ENCODE peak calls at places on chromosomes 12 and 14, in four cellular contexts. One of them, this sample, is unnamed.

GRCh38 chr12:101594700-101595099 is at the start of gene MYBPC1:
- DNase-seq in K562: peak
- DNase-seq in IMR-90: no peak
- DNase-seq in A549: peak
- DNase-seq in this sample: no peak

GRCh38 chr12:13383379-13383778 is 186.9 kb downstream of the EMP1 start:
- DNase-seq in K562: no peak
- DNase-seq in IMR-90: no peak
- DNase-seq in A549: no peak
- DNase-seq in this sample: no peak

GRCh38 chr12:112148031-112148513 is 22.7 kb downstream of the TRAFD1 start:
- DNase-seq in K562: no peak
- DNase-seq in IMR-90: peak
- DNase-seq in A549: no peak
- DNase-seq in this sample: no peak

GRCh38 chr14:91282954-91283645 is 38.6 kb upstream of the GPR68 start:
- DNase-seq in IMR-90: no peak
- DNase-seq in K562: no peak
- DNase-seq in A549: no peak
- DNase-seq in this sample: no peak

GRCh38 chr14:61526405-61527312 is 168.7 kb upstream of the HIF1A start:
- DNase-seq in K562: no peak
- DNase-seq in A549: no peak
- DNase-seq in IMR-90: no peak
- DNase-seq in this sample: peak

GRCh38 chr12:68368332-68368731 is 36.2 kb upstream of the MDM1 start:
- DNase-seq in A549: no peak
- DNase-seq in IMR-90: no peak
- DNase-seq in K562: no peak
- DNase-seq in this sample: no peak

GRCh38 chr14:36522972-36523685 is 3.1 kb upstream of the NKX2-1 start:
- DNase-seq in A549: no peak
- DNase-seq in K562: no peak
- DNase-seq in IMR-90: no peak
- DNase-seq in this sample: no peak

GRCh38 chr12:53251477-53252348 is 16.4 kb upstream of the ESPL1 start:
- DNase-seq in K562: peak
- DNase-seq in IMR-90: peak
- DNase-seq in A549: peak
- DNase-seq in this sample: peak

GRCh38 chr12:27769142-27769672 is 10.8 kb upstream of the KLHL42 start:
- DNase-seq in A549: no peak
- DNase-seq in IMR-90: no peak
- DNase-seq in K562: no peak
- DNase-seq in this sample: no peak

GRCh38 chr14:77099425-77100167 is 1.5 kb downstream of the CIPC start:
- DNase-seq in IMR-90: peak
- DNase-seq in K562: peak
- DNase-seq in A549: no peak
- DNase-seq in this sample: no peak

GRCh38 chr14:40447032-40447431 is 1014.8 kb upstream of the FBXO33 start:
- DNase-seq in IMR-90: no peak
- DNase-seq in K562: no peak
- DNase-seq in A549: no peak
- DNase-seq in this sample: no peak

GRCh38 chr12:87870061-87870460 is 159.1 kb downstream of the C12orf50 start:
- DNase-seq in IMR-90: peak
- DNase-seq in A549: no peak
- DNase-seq in K562: no peak
- DNase-seq in this sample: no peak

GRCh38 chr12:24913130-24913529 is 35.8 kb downstream of the BCAT1 start:
- DNase-seq in IMR-90: no peak
- DNase-seq in A549: no peak
- DNase-seq in K562: no peak
- DNase-seq in this sample: no peak

GRCh38 chr12:120710805-120711296 is 593 bp downstream of the UNC119B start:
- DNase-seq in IMR-90: no peak
- DNase-seq in K562: peak
- DNase-seq in A549: peak
- DNase-seq in this sample: no peak

GRCh38 chr14:60768602-60769001 is 34.0 kb downstream of the MNAT1 start:
- DNase-seq in IMR-90: peak
- DNase-seq in K562: no peak
- DNase-seq in A549: no peak
- DNase-seq in this sample: no peak

GRCh38 chr12:121214171-121214777 is 4.3 kb downstream of the P2RX4 start:
- DNase-seq in K562: no peak
- DNase-seq in A549: no peak
- DNase-seq in IMR-90: peak
- DNase-seq in this sample: no peak

GRCh38 chr12:30813741-30814687 is 59.3 kb upstream of the CAPRIN2 start:
- DNase-seq in IMR-90: peak
- DNase-seq in K562: no peak
- DNase-seq in A549: no peak
- DNase-seq in this sample: no peak

GRCh38 chr14:44942436-44942835 is 19.3 kb downstream of the KLHL28 start:
- DNase-seq in K562: no peak
- DNase-seq in IMR-90: no peak
- DNase-seq in A549: no peak
- DNase-seq in this sample: no peak

GRCh38 chr14:53278602-53279506 is 125.7 kb upstream of the DDHD1 start:
- DNase-seq in IMR-90: peak
- DNase-seq in A549: no peak
- DNase-seq in K562: no peak
- DNase-seq in this sample: peak

GRCh38 chr12:49698619-49699545 is 8.3 kb downstream of the FMNL3 start:
- DNase-seq in A549: no peak
- DNase-seq in IMR-90: peak
- DNase-seq in K562: peak
- DNase-seq in this sample: no peak

GRCh38 chr14:105126970-105127307 is 41.6 kb downstream of the JAG2 start:
- DNase-seq in K562: no peak
- DNase-seq in A549: no peak
- DNase-seq in IMR-90: no peak
- DNase-seq in this sample: no peak

GRCh38 chr14:50039120-50039517 is 77.3 kb downstream of the VCPKMT start:
- DNase-seq in A549: no peak
- DNase-seq in IMR-90: no peak
- DNase-seq in K562: no peak
- DNase-seq in this sample: no peak

GRCh38 chr14:50037837-50038236 is 78.5 kb downstream of the VCPKMT start:
- DNase-seq in A549: no peak
- DNase-seq in IMR-90: no peak
- DNase-seq in K562: no peak
- DNase-seq in this sample: no peak

GRCh38 chr14:50037240-50037639 is 79.1 kb downstream of the VCPKMT start:
- DNase-seq in IMR-90: no peak
- DNase-seq in K562: no peak
- DNase-seq in A549: no peak
- DNase-seq in this sample: no peak

GRCh38 chr14:50039734-50040400 is 76.5 kb downstream of the VCPKMT start:
- DNase-seq in IMR-90: no peak
- DNase-seq in A549: peak
- DNase-seq in K562: no peak
- DNase-seq in this sample: peak

GRCh38 chr14:50038398-50039119 is 77.8 kb downstream of the VCPKMT start:
- DNase-seq in K562: peak
- DNase-seq in IMR-90: peak
- DNase-seq in A549: peak
- DNase-seq in this sample: peak
- TF ChIP-seq RFX5 in K562: no peak
- TF ChIP-seq RFX5 in IMR-90: no peak
- TF ChIP-seq RFX5 in A549: no peak
- TF ChIP-seq RFX5 in this sample: no peak

GRCh38 chr12:113346387-113346786 is 11.5 kb upstream of the SLC8B1 start:
- DNase-seq in IMR-90: no peak
- DNase-seq in A549: no peak
- DNase-seq in K562: no peak
- DNase-seq in this sample: no peak

GRCh38 chr12:113348849-113349536 is 9.4 kb upstream of the PLBD2 start:
- DNase-seq in K562: no peak
- DNase-seq in IMR-90: no peak
- DNase-seq in A549: no peak
- DNase-seq in this sample: no peak

GRCh38 chr12:113345318-113345717 is 10.4 kb upstream of the SLC8B1 start:
- DNase-seq in K562: no peak
- DNase-seq in IMR-90: no peak
- DNase-seq in A549: no peak
- DNase-seq in this sample: no peak

GRCh38 chr12:113347892-113348291 is 10.5 kb upstream of the PLBD2 start:
- DNase-seq in IMR-90: no peak
- DNase-seq in K562: no peak
- DNase-seq in A549: no peak
- DNase-seq in this sample: no peak

GRCh38 chr12:113347107-113347506 is 11.3 kb upstream of the PLBD2 start:
- DNase-seq in A549: no peak
- DNase-seq in K562: no peak
- DNase-seq in IMR-90: no peak
- DNase-seq in this sample: no peak
- TF ChIP-seq RFX5 in A549: no peak
- TF ChIP-seq RFX5 in K562: no peak
- TF ChIP-seq RFX5 in IMR-90: no peak
- TF ChIP-seq RFX5 in this sample: no peak

GRCh38 chr12:77761286-77761685 is 69.4 kb upstream of the NAV3 start:
- DNase-seq in A549: no peak
- DNase-seq in K562: no peak
- DNase-seq in IMR-90: no peak
- DNase-seq in this sample: no peak

GRCh38 chr12:77766224-77766623 is 64.5 kb upstream of the NAV3 start:
- DNase-seq in IMR-90: no peak
- DNase-seq in K562: no peak
- DNase-seq in A549: no peak
- DNase-seq in this sample: no peak

GRCh38 chr12:77760271-77761025 is 70.2 kb upstream of the NAV3 start:
- DNase-seq in IMR-90: no peak
- DNase-seq in K562: no peak
- DNase-seq in A549: no peak
- DNase-seq in this sample: no peak
- TF ChIP-seq RFX5 in IMR-90: no peak
- TF ChIP-seq RFX5 in K562: no peak
- TF ChIP-seq RFX5 in A549: no peak
- TF ChIP-seq RFX5 in this sample: no peak

GRCh38 chr14:55411426-55412389 is at the start of gene ATG14:
- DNase-seq in IMR-90: peak
- DNase-seq in K562: peak
- DNase-seq in A549: peak
- DNase-seq in this sample: peak

GRCh38 chr14:55414551-55414950 is 2.9 kb upstream of the ATG14 start:
- DNase-seq in A549: no peak
- DNase-seq in IMR-90: no peak
- DNase-seq in K562: no peak
- DNase-seq in this sample: no peak

GRCh38 chr14:55417955-55418354 is 6.3 kb upstream of the ATG14 start:
- DNase-seq in K562: no peak
- DNase-seq in A549: no peak
- DNase-seq in IMR-90: no peak
- DNase-seq in this sample: no peak

GRCh38 chr14:55416866-55417265 is 5.2 kb upstream of the ATG14 start:
- DNase-seq in K562: peak
- DNase-seq in A549: no peak
- DNase-seq in IMR-90: no peak
- DNase-seq in this sample: no peak

DNA sequence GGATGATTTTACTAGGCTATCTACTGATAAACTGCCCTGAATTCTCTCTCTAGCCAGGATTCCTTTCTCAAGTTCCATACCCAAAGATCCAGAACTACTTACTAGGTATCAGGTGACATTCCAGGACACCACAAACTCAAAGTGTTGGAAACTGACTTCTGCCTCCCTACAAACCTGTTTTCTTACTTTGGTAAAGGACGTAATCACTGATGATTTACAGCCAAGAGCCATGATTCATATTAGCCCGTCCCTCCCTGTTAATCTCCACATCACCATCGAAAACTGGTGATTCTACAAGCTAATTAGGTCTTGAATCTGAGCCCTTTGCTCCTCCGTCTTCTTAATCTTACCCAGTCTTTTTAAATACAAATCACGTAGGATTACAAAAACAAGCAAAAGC is 1.1 kb upstream of the ATG14 start:
- DNase-seq in A549: no peak
- DNase-seq in IMR-90: no peak
- DNase-seq in K562: no peak
- DNase-seq in this sample: no peak
- TF ChIP-seq RFX5 in A549: no peak
- TF ChIP-seq RFX5 in IMR-90: no peak
- TF ChIP-seq RFX5 in K562: no peak
- TF ChIP-seq RFX5 in this sample: no peak

DNA sequence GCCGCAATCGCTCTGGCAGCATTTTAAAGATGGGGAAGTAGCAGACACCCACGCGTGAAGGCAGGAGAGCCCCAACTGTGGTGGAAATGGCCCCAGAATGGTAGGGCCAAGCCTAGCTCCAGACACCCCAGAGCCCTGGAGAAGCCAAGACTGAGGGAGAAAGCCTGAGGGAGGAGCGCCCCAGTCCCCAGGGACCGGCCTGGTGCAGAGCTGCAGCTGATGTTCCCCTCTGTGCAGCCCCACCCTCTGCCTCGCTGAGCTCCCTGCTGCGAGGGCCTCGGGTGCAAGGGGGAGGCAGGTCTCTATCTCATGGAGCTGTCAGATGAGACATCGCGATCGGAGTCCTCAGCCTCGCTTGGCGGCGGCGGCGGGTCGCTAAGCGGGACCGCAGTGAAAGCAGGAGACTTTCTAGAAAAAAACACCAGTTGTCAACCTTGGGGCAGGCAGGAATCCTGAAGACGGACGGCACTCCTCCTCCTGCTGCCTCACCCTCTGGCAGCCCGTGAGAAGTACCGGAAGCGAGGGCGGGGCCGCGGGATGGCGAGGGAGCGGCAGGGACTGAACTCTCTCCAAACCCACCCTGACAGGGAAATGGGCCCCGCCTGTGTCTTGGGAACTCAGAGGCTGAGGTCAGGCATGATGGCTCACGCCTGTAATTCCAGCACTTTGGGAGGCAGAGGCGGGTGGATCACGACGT is 6.0 kb downstream of the GAPDH start:
- DNase-seq in K562: peak
- DNase-seq in A549: peak
- DNase-seq in IMR-90: peak
- DNase-seq in this sample: no peak
- TF ChIP-seq RFX5 in K562: no peak
- TF ChIP-seq RFX5 in A549: no peak
- TF ChIP-seq RFX5 in IMR-90: no peak
- TF ChIP-seq RFX5 in this sample: no peak

DNA sequence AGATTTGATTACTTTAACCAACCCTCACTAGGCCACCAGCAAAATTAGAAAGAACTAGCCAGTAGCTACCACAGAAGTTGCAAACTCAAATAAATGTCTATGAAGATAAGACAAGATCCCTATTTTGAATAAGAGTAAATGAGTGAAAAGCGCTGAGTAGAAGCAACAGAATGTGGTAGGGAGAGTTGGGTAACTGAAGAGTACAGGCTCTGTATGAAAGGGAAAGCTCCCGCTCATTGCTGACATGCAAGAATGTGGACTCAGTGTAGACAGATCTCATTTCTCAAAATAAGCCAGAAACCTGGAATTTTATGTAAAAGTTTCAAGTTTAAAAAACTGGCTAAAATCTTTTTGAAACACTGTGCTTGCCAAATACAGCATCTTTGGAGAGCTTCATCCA is 63.9 kb downstream of the NAV3 start:
- DNase-seq in K562: no peak
- DNase-seq in IMR-90: no peak
- DNase-seq in A549: no peak
- DNase-seq in this sample: no peak
- TF ChIP-seq RFX5 in K562: no peak
- TF ChIP-seq RFX5 in IMR-90: no peak
- TF ChIP-seq RFX5 in A549: no peak
- TF ChIP-seq RFX5 in this sample: no peak

This sample was measured in HepG2.